ENCODE peak calls at places on chromosome 21, in six cellular contexts. W is left ventricle myocardium inferior, K is thoracic aorta, I is brain microvascular endothelial cell, H is BJ, A is PC-9. D is an unnamed sample. For H3K36me3 and H3K27me3, the result is how much of the 10 kb centered on the place peaks cover.

GRCh38 chr21:39535646-39536437 is 76.9 kb upstream of the B3GALT5 start:
- DNase-seq in W (no peak), K (no peak), I (no peak), H (no peak), A (no peak), D (no peak)

GRCh38 chr21:31409849-31410762 is 66.0 kb upstream of the TIAM1 start:
- DNase-seq in W (no peak), K (no peak), I (no peak), H (no peak), A (no peak), D (no peak)

GRCh38 chr21:34730194-34730593 is 61.4 kb downstream of the CLIC6 start:
- DNase-seq in W (no peak), K (no peak), I (no peak), H (no peak), A (no peak), D (no peak)

GRCh38 chr21:17793675-17794123 is 25.5 kb downstream of the C21orf91 start:
- DNase-seq in W (no peak), K (no peak), I (peak), H (no peak), A (no peak), D (no peak)

GRCh38 chr21:34202553-34203332 is 129.4 kb downstream of the MRPS6 start:
- DNase-seq in W (peak), K (no peak), I (no peak), H (no peak), A (no peak), D (no peak)

GRCh38 chr21:35226302-35226701 is 177.2 kb upstream of the RUNX1 start:
- DNase-seq in W (no peak), K (no peak), I (no peak), H (peak), A (peak), D (no peak)

GRCh38 chr21:37742115-37742514 is 174.1 kb downstream of the KCNJ6 start:
- DNase-seq in W (no peak), K (no peak), I (no peak), H (no peak), A (no peak), D (no peak)

GRCh38 chr21:17726047-17726446 is 93.1 kb downstream of the C21orf91 start:
- DNase-seq in W (no peak), K (no peak), I (no peak), H (no peak), A (no peak), D (no peak)

GRCh38 chr21:31161157-31161556 is 122.9 kb upstream of the KRTAP19-8 start:
- DNase-seq in W (no peak), K (no peak), I (no peak), H (no peak), A (no peak), D (no peak)

GRCh38 chr21:15122241-15122640 is 57.4 kb upstream of the NRIP1 start:
- DNase-seq in W (no peak), K (no peak), I (no peak), H (no peak), A (no peak), D (no peak)

GRCh38 chr21:29299046-29299905 is 554 bp downstream of the BACH1 start:
- DNase-seq in W (peak), K (peak), I (peak), H (no peak), A (no peak), D (peak)

GRCh38 chr21:28442624-28443023 is 550.1 kb downstream of the LTN1 start:
- DNase-seq in W (no peak), K (no peak), I (peak), H (no peak), A (no peak), D (no peak)

GRCh38 chr21:31490471-31490870 is 146.4 kb upstream of the TIAM1 start:
- DNase-seq in W (no peak), K (no peak), I (no peak), H (no peak), A (no peak), D (no peak)

GRCh38 chr21:29721242-29721641 is 218.6 kb downstream of the GRIK1 start:
- DNase-seq in W (no peak), K (no peak), I (no peak), H (no peak), A (no peak), D (no peak)

GRCh38 chr21:21067375-21067774 is 69.2 kb downstream of the NCAM2 start:
- DNase-seq in W (no peak), K (no peak), I (no peak), H (no peak), A (no peak), D (no peak)
- H3K4me3 ChIP-seq in W (no peak), K (no peak), I (no peak), H (no peak), A (no peak), D (no peak)

GRCh38 chr21:44377201-44377921 is 23.9 kb downstream of the TRPM2 start:
- DNase-seq in W (no peak), K (no peak), I (no peak), H (no peak), A (no peak), D (no peak)
- H3K36me3 ChIP-seq in W (under half), K (under half), I (under half), H (under half), A (under half), D (under half)

DNA sequence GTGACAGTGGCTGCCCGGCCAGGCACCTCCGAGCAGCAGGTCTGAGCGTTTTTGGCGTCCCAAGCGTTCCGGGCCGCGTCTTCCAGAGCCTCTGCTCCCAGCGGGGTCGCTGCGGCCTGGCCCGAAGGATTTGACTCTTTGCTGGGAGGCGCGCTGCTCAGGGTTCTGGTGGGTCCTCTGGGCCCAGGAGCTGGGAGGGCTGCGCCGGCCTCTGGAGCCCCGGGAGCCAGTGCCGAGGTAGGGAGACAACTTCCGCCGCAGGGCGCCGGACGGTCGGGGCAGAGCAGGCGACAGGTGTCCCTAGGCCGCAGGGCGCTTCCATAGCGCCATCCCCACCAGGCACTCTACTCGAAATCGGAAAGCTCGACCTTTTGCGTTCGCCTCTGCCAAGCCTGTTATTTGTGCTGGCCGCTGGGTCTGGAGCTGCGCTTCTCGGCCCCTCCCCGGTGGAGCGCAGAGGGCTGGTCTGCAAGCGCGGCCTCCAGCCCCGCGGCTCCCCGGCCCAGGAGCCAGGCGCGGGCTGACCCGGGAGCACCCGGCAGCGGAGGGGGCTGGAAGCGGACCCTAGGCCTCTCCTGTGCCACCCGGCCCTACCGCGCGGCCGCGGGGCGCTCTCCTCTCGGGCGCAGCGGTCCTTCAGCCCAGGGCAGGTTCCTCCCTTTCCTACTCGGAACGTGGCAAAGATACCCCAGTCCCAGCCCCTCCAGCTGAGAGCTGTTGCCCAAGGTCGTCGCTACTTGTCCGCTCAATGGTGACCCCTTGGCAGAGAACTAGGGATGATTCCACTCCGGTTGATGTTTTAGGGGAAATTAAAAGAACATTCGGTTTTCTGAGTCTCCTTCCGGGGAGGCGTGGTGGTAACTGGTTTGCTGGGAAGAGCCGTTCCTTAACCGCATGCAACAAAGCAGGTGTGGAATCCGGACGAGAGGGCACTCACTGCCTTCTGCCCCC is 2.3 kb downstream of the SIM2 start:
- DNase-seq in W (no peak), K (no peak), I (no peak), H (no peak), A (no peak), D (no peak)
- H3K27me3 ChIP-seq in W (half or more), K (under half), I (half or more), H (half or more), A (under half), D (under half)

GRCh38 chr21:26421724-26422123 is 151.4 kb downstream of the CYYR1 start:
- DNase-seq in W (no peak), K (no peak), I (no peak), H (no peak), A (no peak), D (no peak)
- H3K4me3 ChIP-seq in W (no peak), K (no peak), I (no peak), H (no peak), A (no peak), D (no peak)

DNA sequence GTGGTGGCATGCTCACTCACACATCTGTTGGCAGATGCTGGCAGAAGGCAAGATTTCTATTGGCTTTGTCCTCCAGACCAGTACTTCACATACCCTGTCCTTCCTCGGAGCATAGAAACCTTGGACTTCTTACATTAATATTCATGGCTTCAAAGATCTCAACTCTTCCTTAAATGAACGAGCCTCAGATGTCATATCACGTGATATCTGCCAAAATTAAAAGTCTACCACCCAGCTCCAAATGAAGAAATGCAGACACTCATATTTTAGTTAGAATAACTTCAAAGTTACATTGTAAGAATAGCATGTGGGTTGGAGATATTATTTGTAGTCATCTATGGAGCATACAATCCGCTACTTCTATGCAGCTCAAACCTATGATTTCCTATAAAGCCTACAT is 1994.9 kb downstream of the NCAM2 start:
- DNase-seq in W (no peak), K (no peak), I (no peak), H (no peak), A (no peak), D (no peak)
- H3K36me3 ChIP-seq in W (under half), K (under half), I (under half), H (under half), A (under half), D (under half)

DNA sequence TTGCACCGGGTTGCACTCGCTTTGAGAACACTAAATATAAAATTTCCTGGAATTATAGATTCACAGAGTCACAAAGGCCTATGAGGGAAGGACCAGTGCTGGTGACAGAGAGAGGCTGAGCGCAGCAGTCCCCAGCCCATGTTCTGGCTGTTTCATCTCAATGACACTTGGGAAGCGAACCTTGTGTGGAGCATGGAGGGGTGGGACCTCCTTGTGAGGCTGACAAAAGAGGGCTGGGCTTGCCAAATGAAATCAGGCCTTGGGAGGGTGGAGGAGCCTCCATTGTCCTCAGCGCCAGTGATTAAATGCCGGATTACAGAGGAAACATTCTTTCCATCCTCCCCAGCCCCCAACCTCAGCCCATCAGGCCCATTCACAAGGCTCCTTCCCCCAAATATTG is 63.3 kb upstream of the PAXBP1 start:
- DNase-seq in W (no peak), K (no peak), I (no peak), H (no peak), A (no peak), D (no peak)
- H3K27me3 ChIP-seq in W (under half), K (under half), I (under half), H (under half), A (under half), D (under half)

DNA sequence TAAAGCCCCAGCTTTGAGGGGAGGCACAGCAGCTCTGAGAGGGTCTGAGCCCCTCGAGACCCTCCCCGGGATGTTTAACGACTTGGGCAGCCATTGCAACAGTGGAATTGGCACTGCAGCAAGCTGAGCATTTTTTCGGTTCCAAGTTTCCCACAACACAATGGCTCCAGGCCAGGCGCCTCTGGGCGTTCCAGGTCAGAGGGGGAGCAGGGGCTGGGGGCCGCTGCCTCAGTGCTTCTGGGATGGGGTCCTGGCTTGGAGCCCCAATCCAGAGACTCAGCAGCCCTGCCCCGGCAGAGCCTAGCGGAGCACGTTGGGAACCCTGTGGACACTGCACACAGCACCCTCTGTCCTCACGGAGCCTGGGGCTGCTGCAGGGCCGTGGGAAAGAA is 50.0 kb downstream of the COL18A1 start:
- DNase-seq in W (peak), K (no peak), I (no peak), H (no peak), A (no peak), D (no peak)
- H3K4me3 ChIP-seq in W (peak), K (peak), I (no peak), H (no peak), A (no peak), D (no peak)

DNA sequence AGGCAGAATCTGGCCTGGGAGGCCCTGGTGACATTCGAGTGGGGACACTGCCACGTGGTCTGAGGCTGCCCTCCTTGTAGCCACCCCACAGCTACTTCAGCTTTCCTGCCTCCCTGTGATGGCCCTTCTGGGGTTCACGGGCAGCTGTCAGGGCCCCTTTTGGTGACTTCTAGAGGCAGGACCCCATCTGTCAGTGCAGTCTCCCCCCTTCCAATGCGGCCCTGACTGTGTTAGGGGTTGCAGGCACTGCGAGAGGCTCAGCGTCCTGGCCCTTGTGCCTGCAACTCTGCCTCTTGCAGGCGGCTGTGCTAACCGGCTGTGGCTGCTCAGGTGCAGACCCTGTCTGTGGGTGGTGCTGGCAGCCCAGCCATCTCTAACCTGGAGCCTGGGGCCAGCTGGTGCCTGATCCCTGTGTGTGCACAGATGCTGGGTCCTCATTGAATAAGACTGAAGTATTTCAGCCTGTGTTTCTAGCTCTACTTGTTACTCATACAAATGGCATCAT is 62.2 kb downstream of the S100B start:
- DNase-seq in W (no peak), K (no peak), I (no peak), H (no peak), A (no peak), D (no peak)
- H3K36me3 ChIP-seq in W (half or more), K (half or more), I (half or more), H (under half), A (under half), D (under half)

DNA sequence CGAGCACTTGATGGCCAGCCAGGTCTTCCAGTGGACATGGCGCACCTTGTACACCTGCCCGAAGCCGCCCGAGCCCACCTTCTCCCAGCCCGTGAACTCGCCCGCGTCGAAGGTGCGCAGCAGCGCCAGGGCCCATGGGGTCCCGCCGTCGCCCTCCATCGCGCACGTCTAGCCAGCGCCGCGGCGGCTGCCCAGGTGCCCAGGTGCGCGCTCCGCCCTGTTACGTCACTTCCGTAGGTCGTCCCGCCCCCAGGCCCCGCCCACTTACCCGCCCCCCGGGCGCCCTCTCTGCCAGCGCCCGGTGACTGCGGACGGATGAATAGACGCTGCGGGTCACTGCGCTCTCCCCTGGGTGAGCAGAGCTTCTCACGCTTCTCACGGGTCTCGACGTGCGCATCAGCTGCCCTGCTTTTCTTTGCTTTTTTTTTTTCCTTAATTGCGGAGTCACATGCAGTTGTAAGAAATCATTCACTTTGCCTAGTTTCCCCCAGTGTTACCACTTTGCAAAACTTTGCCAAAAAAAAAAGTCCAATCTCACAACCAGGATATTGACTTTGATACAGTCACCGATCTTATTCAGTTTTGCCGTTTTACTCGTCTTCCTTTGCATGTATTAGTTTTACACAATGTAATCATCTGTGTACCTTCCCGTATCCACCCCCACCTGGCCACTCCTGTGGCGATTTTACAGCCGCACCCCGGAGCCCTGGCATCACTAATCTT is at the start of gene RIPK4:
- DNase-seq in W (no peak), K (no peak), I (no peak), H (no peak), A (peak), D (peak)
- H3K27me3 ChIP-seq in W (half or more), K (under half), I (under half), H (under half), A (under half), D (under half)

GRCh38 chr21:41837756-41838297 is 41.3 kb downstream of the PRDM15 start:
- DNase-seq in W (no peak), K (no peak), I (no peak), H (no peak), A (no peak), D (no peak)
- H3K4me3 ChIP-seq in W (no peak), K (no peak), I (no peak), H (no peak), A (no peak), D (no peak)